ENCODE peak calls at places on chromosomes 13 and 19, in seven cellular contexts. One of them, this sample, is unnamed.
A peak's percentile ranks its signal among the peaks of the same experiment; 100 is the strongest.

GRCh38 chr13:23902975-23903905 is 5.9 kb upstream of the C1QTNF9B start:
- DNase-seq in T-helper 1 cell: no peak
- DNase-seq in stimulated activated CD4-positive, alpha-beta T cell treated with anti-CD3 and anti-CD28 coated beads, Interleukin-15, amount 100 ng/mL, for 48 hours: no peak
- DNase-seq in mesothelial cell of epicardium: no peak
- DNase-seq in A172: no peak
- DNase-seq in thyroid gland: no peak
- DNase-seq in HFFc6: no peak
- DNase-seq in this sample: no peak

GRCh38 chr13:33441015-33441414 is 155.5 kb upstream of the STARD13 start:
- DNase-seq in T-helper 1 cell: no peak
- DNase-seq in stimulated activated CD4-positive, alpha-beta T cell treated with anti-CD3 and anti-CD28 coated beads, Interleukin-15, amount 100 ng/mL, for 48 hours: no peak
- DNase-seq in mesothelial cell of epicardium: no peak
- DNase-seq in A172: peak; percentile 10
- DNase-seq in thyroid gland: peak; percentile 64
- DNase-seq in HFFc6: peak; percentile 23
- DNase-seq in this sample: no peak

GRCh38 chr13:113474179-113474578 is 16.3 kb downstream of the DCUN1D2 start:
- DNase-seq in T-helper 1 cell: no peak
- DNase-seq in stimulated activated CD4-positive, alpha-beta T cell treated with anti-CD3 and anti-CD28 coated beads, Interleukin-15, amount 100 ng/mL, for 48 hours: no peak
- DNase-seq in mesothelial cell of epicardium: no peak
- DNase-seq in A172: no peak
- DNase-seq in thyroid gland: no peak
- DNase-seq in HFFc6: no peak
- DNase-seq in this sample: no peak

GRCh38 chr19:3612901-3613741 is 6.4 kb upstream of the TBXA2R start:
- DNase-seq in T-helper 1 cell: no peak
- DNase-seq in stimulated activated CD4-positive, alpha-beta T cell treated with anti-CD3 and anti-CD28 coated beads, Interleukin-15, amount 100 ng/mL, for 48 hours: no peak
- DNase-seq in mesothelial cell of epicardium: no peak
- DNase-seq in A172: no peak
- DNase-seq in thyroid gland: no peak
- DNase-seq in HFFc6: no peak
- DNase-seq in this sample: no peak

GRCh38 chr13:43058318-43058674 is 34.9 kb downstream of the DNAJC15 start:
- DNase-seq in T-helper 1 cell: no peak
- DNase-seq in stimulated activated CD4-positive, alpha-beta T cell treated with anti-CD3 and anti-CD28 coated beads, Interleukin-15, amount 100 ng/mL, for 48 hours: no peak
- DNase-seq in mesothelial cell of epicardium: no peak
- DNase-seq in A172: peak; percentile 91
- DNase-seq in thyroid gland: peak; percentile 23
- DNase-seq in HFFc6: peak; percentile 95
- DNase-seq in this sample: no peak

GRCh38 chr19:48818234-48818823 is 7.5 kb upstream of the BCAT2 start:
- DNase-seq in T-helper 1 cell: no peak
- DNase-seq in stimulated activated CD4-positive, alpha-beta T cell treated with anti-CD3 and anti-CD28 coated beads, Interleukin-15, amount 100 ng/mL, for 48 hours: no peak
- DNase-seq in mesothelial cell of epicardium: no peak
- DNase-seq in A172: no peak
- DNase-seq in thyroid gland: no peak
- DNase-seq in HFFc6: no peak
- DNase-seq in this sample: no peak

GRCh38 chr19:44570603-44570983 is 41.1 kb upstream of the CEACAM20 start:
- DNase-seq in T-helper 1 cell: no peak
- DNase-seq in stimulated activated CD4-positive, alpha-beta T cell treated with anti-CD3 and anti-CD28 coated beads, Interleukin-15, amount 100 ng/mL, for 48 hours: no peak
- DNase-seq in mesothelial cell of epicardium: no peak
- DNase-seq in A172: no peak
- DNase-seq in thyroid gland: no peak
- DNase-seq in HFFc6: no peak
- DNase-seq in this sample: peak; percentile 5

GRCh38 chr13:34161829-34162544 is 344.0 kb downstream of the RFC3 start:
- DNase-seq in T-helper 1 cell: no peak
- DNase-seq in stimulated activated CD4-positive, alpha-beta T cell treated with anti-CD3 and anti-CD28 coated beads, Interleukin-15, amount 100 ng/mL, for 48 hours: no peak
- DNase-seq in mesothelial cell of epicardium: no peak
- DNase-seq in A172: peak; percentile 76
- DNase-seq in thyroid gland: no peak
- DNase-seq in HFFc6: peak; percentile 79
- DNase-seq in this sample: no peak

GRCh38 chr13:76884167-76884566 is 2.0 kb downstream of the KCTD12 start:
- DNase-seq in T-helper 1 cell: no peak
- DNase-seq in stimulated activated CD4-positive, alpha-beta T cell treated with anti-CD3 and anti-CD28 coated beads, Interleukin-15, amount 100 ng/mL, for 48 hours: no peak
- DNase-seq in mesothelial cell of epicardium: no peak
- DNase-seq in A172: no peak
- DNase-seq in thyroid gland: peak; percentile 26
- DNase-seq in HFFc6: no peak
- DNase-seq in this sample: no peak

GRCh38 chr19:11332822-11333221 is 6.6 kb downstream of the RAB3D start:
- DNase-seq in T-helper 1 cell: no peak
- DNase-seq in stimulated activated CD4-positive, alpha-beta T cell treated with anti-CD3 and anti-CD28 coated beads, Interleukin-15, amount 100 ng/mL, for 48 hours: no peak
- DNase-seq in mesothelial cell of epicardium: no peak
- DNase-seq in A172: no peak
- DNase-seq in thyroid gland: no peak
- DNase-seq in HFFc6: no peak
- DNase-seq in this sample: no peak

This sample was measured in GM12878.